ENCODE peak calls at places on chromosomes 5 and 9, in five cellular contexts. Y, X, G, Q and R are unnamed samples.

GRCh38 chr9:82410306-82410705 is 421.7 kb downstream of the SPATA31D1 start:
- DNase-seq in Y (no peak), X (no peak), G (no peak), Q (no peak), R (no peak)

GRCh38 chr5:150446103-150446502 is 3.4 kb downstream of the RPS14 start:
- DNase-seq in Y (no peak), X (no peak), G (no peak), Q (no peak), R (no peak)

GRCh38 chr5:146283344-146283761 is 55.3 kb upstream of the POU4F3 start:
- DNase-seq in Y (no peak), X (no peak), G (no peak), Q (no peak), R (peak)

GRCh38 chr5:91288117-91288516 is 95.0 kb downstream of the ARRDC3 start:
- DNase-seq in Y (no peak), X (no peak), G (no peak), Q (no peak), R (no peak)

GRCh38 chr9:74771262-74771585 is 116.5 kb downstream of the TRPM6 start:
- DNase-seq in Y (no peak), X (no peak), G (no peak), Q (no peak), R (no peak)

GRCh38 chr5:90135979-90136378 is 273.6 kb downstream of the CETN3 start:
- DNase-seq in Y (no peak), X (peak), G (no peak), Q (no peak), R (peak)

GRCh38 chr5:126449751-126450271 is 26.6 kb downstream of the GRAMD2B start:
- DNase-seq in Y (no peak), X (no peak), G (peak), Q (peak), R (no peak)

GRCh38 chr5:141825836-141826560 is 52.2 kb downstream of the PCDH1 start:
- DNase-seq in Y (peak), X (no peak), G (no peak), Q (no peak), R (no peak)